ENCODE peak calls at places on chromosomes 16 and 17, in four cellular contexts. T, F, Q and V are unnamed samples.

GRCh38 chr16:12896562-12896961 is 4.8 kb upstream of the SHISA9 start:
- DNase-seq in Q (no peak), F (peak; percentile 18), T (no peak), V (no peak)

GRCh38 chr17:3754066-3754457 is 30.4 kb downstream of the HASPIN start:
- DNase-seq in Q (no peak), T (no peak), F (no peak), V (no peak)

GRCh38 chr16:13436641-13437423 is 483.1 kb upstream of the ERCC4 start:
- DNase-seq in F (no peak), Q (no peak), T (no peak), V (no peak)

GRCh38 chr17:49850772-49851386 is 3.0 kb upstream of the TAC4 start:
- DNase-seq in Q (no peak), F (peak; percentile 39), T (no peak), V (no peak)

GRCh38 chr17:49976163-49976827 is 7.3 kb downstream of the DLX4 start:
- DNase-seq in T (no peak), Q (no peak), F (no peak), V (no peak)

GRCh38 chr17:22694362-22695227 is 1002.3 kb downstream of the KCNJ18 start:
- DNase-seq in T (no peak), F (no peak), Q (no peak), V (no peak)

GRCh38 chr17:42132941-42133340 is 10.3 kb downstream of the HSPB9 start:
- DNase-seq in T (no peak), F (peak; percentile 48), Q (peak; percentile 90), V (no peak)

GRCh38 chr16:64398795-64399194 is 723.1 kb downstream of the CDH11 start:
- DNase-seq in T (no peak), F (peak; percentile 53), Q (no peak), V (no peak)

GRCh38 chr17:51270675-51271074 is 10.3 kb downstream of the UTP18 start:
- DNase-seq in T (no peak), F (no peak), Q (no peak), V (no peak)

GRCh38 chr16:9860876-9861275 is 321.4 kb downstream of the GRIN2A start:
- DNase-seq in Q (no peak), T (no peak), F (no peak), V (no peak)

GRCh38 chr16:21598676-21599157 is 660 bp upstream of the METTL9 start:
- DNase-seq in T (no peak), Q (no peak), F (peak; percentile 43), V (no peak)

GRCh38 chr17:5825717-5826330 is 241.5 kb upstream of the NLRP1 start:
- DNase-seq in F (peak; percentile 86), Q (no peak), T (no peak), V (no peak)

GRCh38 chr16:22694887-22695382 is 119.0 kb upstream of the HS3ST2 start:
- DNase-seq in F (no peak), T (no peak), Q (no peak), V (peak; percentile 29)

GRCh38 chr17:50426472-50426782 is 409 bp downstream of the ACSF2 start:
- DNase-seq in Q (no peak), T (no peak), F (no peak), V (no peak)

GRCh38 chr16:8204769-8205168 is 385.5 kb downstream of the TMEM114 start:
- DNase-seq in T (no peak), Q (no peak), F (no peak), V (no peak)

GRCh38 chr16:483351-484075 is 44.0 kb upstream of the CAPN15 start:
- DNase-seq in Q (no peak), F (no peak), T (no peak), V (no peak)

GRCh38 chr16:86476956-86477530 is 33.3 kb upstream of the FOXF1 start:
- DNase-seq in F (peak; percentile 11), Q (no peak), T (peak; percentile 37), V (no peak)

GRCh38 chr16:49859139-49859947 is 3.4 kb upstream of the ZNF423 start:
- DNase-seq in T (peak; percentile 86), F (peak; percentile 34), Q (no peak), V (peak; percentile 78)

GRCh38 chr16:10206215-10206614 is 24.0 kb upstream of the GRIN2A start:
- DNase-seq in F (no peak), Q (no peak), T (no peak), V (no peak)

GRCh38 chr16:14181371-14182050 is 110.4 kb downstream of the MRTFB start:
- DNase-seq in Q (no peak), F (peak; percentile 26), T (no peak), V (no peak)

GRCh38 chr17:81253358-81254131 is 14.4 kb downstream of the NDUFAF8 start:
- DNase-seq in F (peak; percentile 43), Q (peak; percentile 63), T (peak; percentile 52), V (peak; percentile 61)

GRCh38 chr17:15260376-15261062 is 4.6 kb downstream of the PMP22 start:
- DNase-seq in Q (peak; percentile 82), F (peak; percentile 89), T (peak; percentile 92), V (peak; percentile 91)

GRCh38 chr17:2103456-2103855 is 48.6 kb downstream of the HIC1 start:
- DNase-seq in Q (no peak), T (no peak), F (no peak), V (no peak)

GRCh38 chr16:23424292-23424958 is 28.6 kb downstream of the COG7 start:
- DNase-seq in T (no peak), F (peak; percentile 31), Q (peak; percentile 73), V (no peak)

GRCh38 chr16:80323808-80324195 is 217.0 kb upstream of the DYNLRB2 start:
- DNase-seq in F (no peak), Q (no peak), T (no peak), V (no peak)

GRCh38 chr16:19863990-19864389 is 20.7 kb downstream of the GPRC5B start:
- DNase-seq in Q (no peak), T (no peak), F (no peak), V (no peak)

GRCh38 chr17:57940217-57940616 is 15.0 kb downstream of the CUEDC1 start:
- DNase-seq in Q (no peak), F (no peak), T (no peak), V (no peak)

GRCh38 chr16:11737678-11738077 is 5.0 kb downstream of the TXNDC11 start:
- DNase-seq in Q (no peak), T (no peak), F (no peak), V (no peak)

GRCh38 chr16:88130016-88130415 is 178.8 kb downstream of the BANP start:
- DNase-seq in T (no peak), F (no peak), Q (no peak), V (no peak)

GRCh38 chr16:12685806-12686205 is 117.9 kb downstream of the CPPED1 start:
- DNase-seq in Q (peak; percentile 61), F (no peak), T (no peak), V (no peak)

GRCh38 chr16:50202926-50203624 is 50.0 kb downstream of the TENT4B start:
- DNase-seq in T (no peak), F (peak; percentile 88), Q (no peak), V (peak; percentile 63)

GRCh38 chr17:15469260-15469659 is 1.8 kb upstream of the CDRT4 start:
- DNase-seq in F (peak; percentile 72), T (peak; percentile 56), Q (no peak), V (no peak)

GRCh38 chr17:43536236-43537088 is 9.7 kb downstream of the ETV4 start:
- DNase-seq in F (no peak), Q (no peak), T (no peak), V (no peak)

DNA sequence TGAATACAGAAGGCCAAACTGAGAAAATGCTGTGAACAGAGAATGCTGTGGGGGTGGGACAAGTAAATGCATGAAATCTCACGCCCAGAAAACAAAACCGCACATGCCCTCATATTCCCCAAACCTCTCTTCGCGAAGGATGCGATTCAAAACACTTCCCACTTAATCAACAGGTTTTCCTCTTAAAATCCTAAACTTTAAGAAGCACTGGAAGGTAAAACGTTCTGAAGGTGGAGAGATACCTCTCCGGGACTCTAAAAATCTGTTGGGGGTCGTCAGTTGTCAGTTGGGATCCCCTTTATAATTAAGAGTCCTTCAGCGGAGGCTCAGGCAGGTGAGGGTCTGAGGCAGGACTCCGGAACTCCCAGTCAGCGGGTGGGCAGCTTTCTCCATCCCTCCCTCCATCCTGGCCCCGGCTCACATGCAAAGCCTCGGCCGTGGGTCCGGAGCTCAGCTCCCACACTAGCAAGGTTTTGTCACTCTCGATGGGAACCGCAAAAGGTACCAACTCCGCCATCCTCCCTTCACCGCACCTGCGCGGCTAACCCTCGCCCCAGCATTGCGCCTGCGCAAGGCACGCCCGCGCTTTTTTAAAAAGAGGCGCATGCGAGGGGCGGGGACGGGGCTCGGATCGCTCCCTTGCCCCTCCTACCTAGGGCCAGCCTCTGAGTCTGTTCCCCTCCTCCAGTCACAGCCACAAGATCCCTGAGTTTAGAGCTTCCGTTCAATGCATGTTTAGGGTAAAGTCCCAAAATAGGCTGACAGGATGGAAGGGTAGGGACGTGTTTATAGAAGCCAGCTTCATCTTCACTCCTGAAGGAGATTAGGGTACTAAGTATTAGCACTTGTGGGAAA is at the start of gene RDM1:
- DNase-seq in Q (peak; percentile 61), F (peak; percentile 21), T (peak; percentile 57), V (peak; percentile 40)
- TF ChIP-seq POLR2A in Q (no peak), F (no peak), T (no peak), V (no peak)

DNA sequence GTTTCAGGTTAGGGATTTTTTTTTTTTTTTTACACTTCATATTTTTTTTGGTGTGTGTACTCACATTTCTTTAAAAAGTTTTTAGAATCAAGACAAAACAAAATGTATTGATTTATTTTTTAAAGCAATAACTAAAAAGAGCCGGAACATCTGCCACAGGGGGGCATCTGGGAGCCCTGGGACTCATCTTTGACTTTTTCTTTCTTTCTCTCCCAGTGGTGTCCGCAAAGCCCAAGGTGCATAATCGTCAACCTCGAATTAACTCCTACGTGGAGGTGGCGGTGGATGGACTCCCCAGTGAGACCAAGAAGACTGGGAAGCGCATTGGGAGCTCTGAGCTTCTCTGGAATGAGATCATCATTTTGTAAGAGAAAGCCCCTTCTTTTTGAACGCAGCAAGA is 36.3 kb downstream of the WWP2 start:
- DNase-seq in F (no peak), Q (no peak), T (no peak), V (no peak)
- TF ChIP-seq CTCF in F (no peak), Q (no peak), T (peak; percentile 52), V (peak; percentile 7)

GRCh38 chr16:81740163-81740562 is 38.9 kb upstream of the PLCG2 start:
- DNase-seq in T (no peak), Q (no peak), F (no peak), V (no peak)

GRCh38 chr16:81734632-81735434 is 44.3 kb upstream of the PLCG2 start:
- DNase-seq in F (no peak), Q (no peak), T (no peak), V (no peak)

GRCh38 chr16:81739503-81739902 is 39.6 kb upstream of the PLCG2 start:
- DNase-seq in F (no peak), T (no peak), Q (no peak), V (no peak)

GRCh38 chr16:81738831-81739496 is 40.1 kb upstream of the PLCG2 start:
- DNase-seq in F (no peak), T (peak; percentile 62), Q (peak; percentile 84), V (no peak)

GRCh38 chr16:81737885-81738536 is 41.1 kb upstream of the PLCG2 start:
- DNase-seq in F (peak; percentile 81), T (peak; percentile 83), Q (peak; percentile 90), V (peak; percentile 74)
- TF ChIP-seq POLR2A in F (no peak), T (no peak), Q (no peak), V (no peak)

GRCh38 chr17:78412403-78412802 is 34.0 kb downstream of the PGS1 start:
- DNase-seq in F (no peak), T (no peak), Q (peak; percentile 64), V (no peak)
- TF ChIP-seq CTCF in F (peak; percentile 28), T (peak; percentile 41), Q (peak; percentile 44), V (no peak)